ENCODE peak calls at places on chromosomes 16 and 17, in eight cellular contexts. J is tibial artery; K is substantia nigra; E is NCI-H226; W is activated naive CD8-positive, alpha-beta T cell treated with anti-CD3 and anti-CD28 coated beads, Interleukin-2, amount 50 U/mL, for 24 hours; U is activated CD8-positive, alpha-beta T cell treated with anti-CD3 and anti-CD28 coated beads, Interleukin-2, amount 10 ng/mL, durations not matched to agents 7 days and 5 days; T is neuronal stem cell; S is KBM-7. G is an unnamed sample.

GRCh38 chr16:35750701-35751104 is 2291.3 kb downstream of the TP53TG3F start:
- DNase-seq in S (no peak), K (no peak), T (no peak), E (no peak), U (no peak), W (no peak), J (no peak), G (no peak)

GRCh38 chr16:28561557-28562187 is 8.0 kb downstream of the SGF29 start:
- DNase-seq in W (no peak), K (no peak), T (no peak), S (no peak), E (no peak), J (no peak), U (no peak), G (no peak)

GRCh38 chr16:73083271-73083670 is 35.3 kb upstream of the ZFHX3 start:
- DNase-seq in T (no peak), S (no peak), J (no peak), W (no peak), E (no peak), U (no peak), K (no peak), G (no peak)

GRCh38 chr17:44788139-44788538 is 29.4 kb downstream of the ADAM11 start:
- DNase-seq in K (no peak), W (no peak), T (no peak), E (no peak), U (no peak), J (no peak), S (no peak), G (no peak)

GRCh38 chr16:82263456-82264159 is 93.6 kb upstream of the MPHOSPH6 start:
- DNase-seq in K (peak), W (peak), J (peak), T (peak), U (peak), E (no peak), S (peak), G (peak)

GRCh38 chr16:87463722-87464690 is 28.8 kb downstream of the ZCCHC14 start:
- DNase-seq in W (peak), T (no peak), E (peak), U (peak), K (no peak), J (peak), S (peak), G (no peak)

GRCh38 chr17:57006040-57006439 is 28.1 kb downstream of the SCPEP1 start:
- DNase-seq in J (no peak), U (no peak), E (no peak), K (no peak), S (peak), W (no peak), T (no peak), G (no peak)

GRCh38 chr17:45429338-45430005 is 3.2 kb downstream of the ARHGAP27 start:
- DNase-seq in U (no peak), S (no peak), W (no peak), T (no peak), K (no peak), J (no peak), E (no peak), G (no peak)

GRCh38 chr17:67487506-67487905 is 110.4 kb downstream of the PITPNC1 start:
- DNase-seq in W (no peak), K (no peak), J (no peak), S (no peak), U (no peak), T (no peak), E (no peak), G (no peak)

GRCh38 chr16:1330260-1330914 is 3.1 kb upstream of the BAIAP3 start:
- DNase-seq in J (no peak), K (no peak), W (no peak), E (no peak), U (no peak), T (no peak), S (peak), G (no peak)

GRCh38 chr17:60598001-60598736 is 1.8 kb upstream of the PPM1D start:
- DNase-seq in E (no peak), K (no peak), S (peak), T (no peak), J (no peak), W (no peak), U (no peak), G (no peak)

GRCh38 chr17:3891626-3892094 is 1.2 kb downstream of the CAMKK1 start:
- DNase-seq in J (no peak), K (no peak), S (no peak), U (no peak), T (no peak), E (no peak), W (no peak), G (no peak)

GRCh38 chr16:81937305-81938038 is 73.8 kb downstream of the SDR42E1 start:
- DNase-seq in E (no peak), U (no peak), S (no peak), W (no peak), J (no peak), K (no peak), T (no peak), G (no peak)

GRCh38 chr16:389317-389716 is 7.5 kb upstream of the PGAP6 start:
- DNase-seq in W (no peak), J (no peak), T (no peak), K (no peak), S (no peak), E (no peak), U (no peak), G (no peak)

GRCh38 chr16:63289834-63290460 is 1253.7 kb upstream of the CDH8 start:
- DNase-seq in W (peak), S (peak), U (no peak), T (peak), E (peak), J (peak), K (peak), G (no peak)

GRCh38 chr16:88337538-88337937 is 45.2 kb upstream of the ZNF469 start:
- DNase-seq in E (no peak), K (no peak), T (no peak), S (no peak), W (no peak), J (no peak), U (no peak), G (no peak)

GRCh38 chr17:63446218-63446980 is at the start of gene CYB561:
- DNase-seq in K (no peak), E (peak), W (peak), S (peak), U (peak), T (peak), J (peak), G (peak)

GRCh38 chr16:16045311-16045710 is 95.9 kb downstream of the ABCC1 start:
- DNase-seq in U (no peak), W (no peak), T (no peak), K (no peak), E (peak), J (no peak), S (no peak), G (no peak)

GRCh38 chr17:79356839-79357447 is 253.9 kb downstream of the RBFOX3 start:
- DNase-seq in U (no peak), J (no peak), K (no peak), S (no peak), W (no peak), E (no peak), T (no peak), G (no peak)

GRCh38 chr17:76909971-76910760 is 42.0 kb downstream of the MGAT5B start:
- DNase-seq in S (peak), K (no peak), T (peak), W (peak), U (peak), J (no peak), E (no peak), G (no peak)

GRCh38 chr17:41750866-41751265 is 16.4 kb upstream of the HAP1 start:
- DNase-seq in S (no peak), U (no peak), J (no peak), T (no peak), K (no peak), E (no peak), W (no peak), G (no peak)

GRCh38 chr17:5097101-5097834 is 14.4 kb downstream of the ZNF232 start:
- DNase-seq in S (no peak), W (peak), J (peak), E (no peak), U (peak), T (peak), K (peak), G (no peak)

GRCh38 chr16:60299345-60299744 is 1565.2 kb upstream of the GOT2 start:
- DNase-seq in T (no peak), S (no peak), J (no peak), W (no peak), E (no peak), U (no peak), K (no peak), G (no peak)

GRCh38 chr17:48724241-48725004 is 1.4 kb downstream of the PRAC2 start:
- DNase-seq in U (peak), E (peak), J (peak), K (peak), W (peak), S (peak), T (peak), G (peak)

GRCh38 chr16:27839419-27839818 is 224.1 kb downstream of the GSG1L start:
- DNase-seq in E (peak), W (no peak), T (no peak), U (no peak), J (no peak), K (no peak), S (no peak), G (no peak)

GRCh38 chr17:80154166-80154565 is 7.2 kb upstream of the EIF4A3 start:
- DNase-seq in T (no peak), U (no peak), K (no peak), J (no peak), S (no peak), E (no peak), W (no peak), G (no peak)

GRCh38 chr17:50926523-50926922 is 60.4 kb upstream of the TOB1 start:
- DNase-seq in K (no peak), S (no peak), T (no peak), E (no peak), U (peak), J (no peak), W (no peak), G (no peak)

GRCh38 chr17:61400058-61400785 is 579 bp downstream of the TBX2 start:
- DNase-seq in U (no peak), T (no peak), E (peak), S (no peak), W (no peak), J (no peak), K (no peak), G (no peak)

GRCh38 chr17:31916496-31917064 is 15.1 kb upstream of the UTP6 start:
- DNase-seq in T (no peak), W (no peak), J (no peak), S (no peak), K (no peak), E (no peak), U (no peak), G (no peak)

GRCh38 chr17:69503711-69504110 is 89.2 kb downstream of the MAP2K6 start:
- DNase-seq in J (no peak), S (no peak), W (no peak), E (no peak), T (no peak), U (no peak), K (no peak), G (no peak)